ENCODE peak calls at places on chromosome 2, in seven cellular contexts. K is ELF-1; N is GM12864; C is activated T-helper 1 cell treated with anti-CD3 and anti-CD28 coated beads, Interleukin-12 subunit alpha, Interleukin-12 subunit beta, Interleukin-2, Interleukin-4 antibody, amounts not matched to agents 30 ng/mL and 10 ng/mL and 1 ng/mL, durations not matched to agents 14 hours and 24 hours and 36 hours; M is body of pancreas; G is left cardiac atrium; T is nephron progenitor cell. R is an unnamed sample.

GRCh38 chr2:170098626-170099312 is 79.2 kb upstream of the MYO3B start:
- DNase-seq in K (no peak), N (no peak), C (no peak), M (no peak), G (no peak), T (no peak), R (no peak)

GRCh38 chr2:173034143-173034542 is 41.5 kb upstream of the MAP3K20 start:
- DNase-seq in K (no peak), N (no peak), C (no peak), M (no peak), G (no peak), T (no peak), R (no peak)

GRCh38 chr2:30040147-30040546 is 106.7 kb upstream of the YPEL5 start:
- DNase-seq in K (no peak), N (no peak), C (no peak), M (no peak), G (no peak), T (no peak), R (no peak)

GRCh38 chr2:8259106-8259840 is 422.6 kb upstream of the ID2 start:
- DNase-seq in K (no peak), N (no peak), C (no peak), M (no peak), G (no peak), T (no peak), R (no peak)

GRCh38 chr2:177733322-177733855 is 339.2 kb downstream of the PDE11A start:
- DNase-seq in K (no peak), N (no peak), C (no peak), M (no peak), G (no peak), T (no peak), R (no peak)

GRCh38 chr2:109321570-109321969 is 192.6 kb downstream of the SH3RF3 start:
- DNase-seq in K (no peak), N (no peak), C (no peak), M (no peak), G (no peak), T (no peak), R (no peak)

GRCh38 chr2:881204-881918 is 69.3 kb upstream of the SNTG2 start:
- DNase-seq in K (no peak), N (peak; percentile 10), C (no peak), M (no peak), G (no peak), T (no peak), R (no peak)

GRCh38 chr2:223846524-223846923 is 9.1 kb upstream of the AP1S3 start:
- DNase-seq in K (no peak), N (no peak), C (no peak), M (no peak), G (no peak), T (no peak), R (no peak)

GRCh38 chr2:189124175-189124574 is 55.4 kb downstream of the COL5A2 start:
- DNase-seq in K (no peak), N (no peak), C (no peak), M (no peak), G (no peak), T (no peak), R (no peak)

GRCh38 chr2:169184074-169184473 is 114.7 kb downstream of the DHRS9 start:
- DNase-seq in K (no peak), N (no peak), C (no peak), M (no peak), G (no peak), T (no peak), R (no peak)

GRCh38 chr2:57536535-57537231 is 509.9 kb upstream of the VRK2 start:
- DNase-seq in K (no peak), N (no peak), C (no peak), M (no peak), G (no peak), T (no peak), R (no peak)

GRCh38 chr2:11128258-11128951 is 26.9 kb upstream of the SLC66A3 start:
- DNase-seq in K (no peak), N (no peak), C (no peak), M (no peak), G (no peak), T (no peak), R (no peak)

GRCh38 chr2:97924194-97924593 is 71.6 kb downstream of the TMEM131 start:
- DNase-seq in K (no peak), N (no peak), C (no peak), M (no peak), G (no peak), T (no peak), R (no peak)

GRCh38 chr2:240127351-240127750 is 8.8 kb downstream of the COPS9 start:
- DNase-seq in K (no peak), N (no peak), C (no peak), M (no peak), G (no peak), T (no peak), R (no peak)

GRCh38 chr2:140892911-140893637 is 1237.7 kb downstream of the LRP1B start:
- DNase-seq in K (no peak), N (no peak), C (no peak), M (no peak), G (no peak), T (no peak), R (no peak)

GRCh38 chr2:170162261-170162612 is 15.7 kb upstream of the MYO3B start:
- DNase-seq in K (no peak), N (no peak), C (no peak), M (no peak), G (no peak), T (no peak), R (no peak)

GRCh38 chr2:226187601-226188000 is 612.0 kb downstream of the IRS1 start:
- DNase-seq in K (no peak), N (no peak), C (no peak), M (no peak), G (no peak), T (no peak), R (no peak)

GRCh38 chr2:147135401-147135800 is 709.4 kb upstream of the ACVR2A start:
- DNase-seq in K (no peak), N (no peak), C (no peak), M (no peak), G (no peak), T (no peak), R (no peak)

GRCh38 chr2:54924121-54924520 is 126.1 kb downstream of the RTN4 start:
- DNase-seq in K (no peak), N (no peak), C (no peak), M (no peak), G (no peak), T (no peak), R (no peak)

GRCh38 chr2:25330273-25330672 is 11.5 kb downstream of the DNMT3A start:
- DNase-seq in K (no peak), N (no peak), C (no peak), M (no peak), G (no peak), T (no peak), R (no peak)

GRCh38 chr2:237025090-237025865 is 60.4 kb upstream of the COPS8 start:
- DNase-seq in K (no peak), N (no peak), C (no peak), M (no peak), G (no peak), T (no peak), R (no peak)

GRCh38 chr2:186827862-186828492 is 21.0 kb downstream of the ZSWIM2 start:
- DNase-seq in K (no peak), N (no peak), C (no peak), M (no peak), G (no peak), T (no peak), R (no peak)

GRCh38 chr2:71744781-71745180 is 291.4 kb downstream of the DYSF start:
- DNase-seq in K (no peak), N (no peak), C (no peak), M (no peak), G (no peak), T (no peak), R (no peak)

GRCh38 chr2:675460-675859 is 1.7 kb downstream of the TMEM18 start:
- DNase-seq in K (no peak), N (no peak), C (no peak), M (no peak), G (no peak), T (no peak), R (no peak)

GRCh38 chr2:66581461-66582363 is 146.8 kb downstream of the MEIS1 start:
- DNase-seq in K (peak; percentile 74), N (no peak), C (no peak), M (peak; percentile 67), G (no peak), T (peak; percentile 66), R (peak; percentile 50)

GRCh38 chr2:3642521-3643215 is 15.3 kb upstream of the ALLC start:
- DNase-seq in K (no peak), N (no peak), C (no peak), M (no peak), G (no peak), T (no peak), R (peak; percentile 9)

GRCh38 chr2:10331033-10331701 is 28.5 kb downstream of the HPCAL1 start:
- DNase-seq in K (peak; percentile 48), N (no peak), C (peak; percentile 62), M (no peak), G (peak; percentile 70), T (peak; percentile 15), R (peak; percentile 47)

GRCh38 chr2:75592028-75592427 is 31.3 kb upstream of the EVA1A start:
- DNase-seq in K (peak; percentile 66), N (no peak), C (no peak), M (no peak), G (no peak), T (no peak), R (no peak)

GRCh38 chr2:223100061-223100511 is 48.1 kb downstream of the KCNE4 start:
- DNase-seq in K (peak; percentile 23), N (no peak), C (no peak), M (peak; percentile 45), G (peak; percentile 61), T (no peak), R (no peak)